ENCODE peak calls at places on chromosomes 13 and 19, in four cellular contexts. D is lower leg skin, F is Peyer's patch, Q is coronary artery. K is an unnamed sample.

GRCh38 chr13:81058916-81059290 is 718.0 kb upstream of the SPRY2 start:
- DNase-seq in Q (no peak), F (no peak), D (no peak), K (no peak)

GRCh38 chr13:86282450-86282849 is 483.2 kb upstream of the SLITRK6 start:
- DNase-seq in F (no peak), D (no peak), Q (no peak), K (no peak)

GRCh38 chr13:79307433-79307861 is 98.6 kb downstream of the RBM26 start:
- DNase-seq in F (no peak), D (no peak), Q (no peak), K (no peak)

GRCh38 chr19:46952874-46953273 is 66.8 kb upstream of the NPAS1 start:
- DNase-seq in D (no peak), F (no peak), Q (no peak), K (no peak)

GRCh38 chr13:20702945-20703784 is at the start of gene IL17D:
- DNase-seq in F (no peak), Q (no peak), D (no peak), K (peak; percentile 40)

GRCh38 chr13:79196366-79196765 is 209.7 kb downstream of the RBM26 start:
- DNase-seq in F (no peak), D (no peak), Q (no peak), K (no peak)

GRCh38 chr19:51029718-51030117 is 3.3 kb upstream of the KLK11 start:
- DNase-seq in Q (peak; percentile 3), D (no peak), F (no peak), K (no peak)

GRCh38 chr13:79989251-79989661 is 351.7 kb downstream of the SPRY2 start:
- DNase-seq in F (no peak), Q (no peak), D (no peak), K (no peak)

GRCh38 chr19:48490980-48491792 is 20.4 kb downstream of the LMTK3 start:
- DNase-seq in Q (no peak), F (peak; percentile 76), D (no peak), K (peak; percentile 56)

GRCh38 chr13:113298001-113298945 is 1.2 kb downstream of the LAMP1 start:
- DNase-seq in F (no peak), D (no peak), Q (no peak), K (no peak)

GRCh38 chr13:33649212-33649917 is 168.6 kb upstream of the RFC3 start:
- DNase-seq in Q (no peak), F (no peak), D (no peak), K (no peak)

GRCh38 chr13:27455331-27455855 is 5.0 kb upstream of the MTIF3 start:
- DNase-seq in D (no peak), Q (no peak), F (no peak), K (no peak)

GRCh38 chr19:13881231-13881691 is 4.3 kb downstream of the NANOS3 start:
- DNase-seq in D (no peak), Q (no peak), F (peak; percentile 50), K (no peak)

GRCh38 chr19:51815038-51815437 is 20.1 kb downstream of the FPR3 start:
- DNase-seq in D (no peak), Q (no peak), F (no peak), K (no peak)

GRCh38 chr13:112705286-112705685 is 15.4 kb downstream of the ATP11A start:
- DNase-seq in D (no peak), F (peak; percentile 41), Q (no peak), K (no peak)

GRCh38 chr19:13797870-13798269 is 2.6 kb downstream of the ZSWIM4 start:
- DNase-seq in F (no peak), D (no peak), Q (no peak), K (no peak)

GRCh38 chr13:24861617-24862362 is 97.8 kb downstream of the RNF17 start:
- DNase-seq in F (no peak), D (no peak), Q (no peak), K (no peak)

GRCh38 chr19:37980419-37980975 is 73.5 kb downstream of the SIPA1L3 start:
- DNase-seq in F (no peak), Q (no peak), D (no peak), K (no peak)

GRCh38 chr13:112747256-112747655 is 57.4 kb downstream of the ATP11A start:
- DNase-seq in F (no peak), D (no peak), Q (no peak), K (no peak)

GRCh38 chr13:40094056-40094455 is 438.6 kb downstream of the COG6 start:
- DNase-seq in F (no peak), Q (no peak), D (no peak), K (no peak)

GRCh38 chr19:14405758-14406644 is 13.1 kb downstream of the DDX39A start:
- DNase-seq in D (peak; percentile 54), Q (peak; percentile 91), F (peak; percentile 90), K (peak; percentile 93)

GRCh38 chr19:10194500-10195198 is at the start of gene DNMT1:
- DNase-seq in D (peak; percentile 90), Q (peak; percentile 93), F (peak; percentile 97), K (peak; percentile 94)

GRCh38 chr19:1495051-1495798 is 4.2 kb downstream of the REEP6 start:
- DNase-seq in F (no peak), D (no peak), Q (no peak), K (no peak)

GRCh38 chr19:54104998-54105715 is 2.5 kb downstream of the NDUFA3 start:
- DNase-seq in D (no peak), Q (no peak), F (peak; percentile 39), K (no peak)

GRCh38 chr19:50003810-50004419 is 21.3 kb downstream of the VRK3 start:
- DNase-seq in D (peak; percentile 35), F (no peak), Q (peak; percentile 82), K (no peak)

GRCh38 chr19:14107581-14108461 is 9.7 kb downstream of the PRKACA start:
- DNase-seq in D (no peak), Q (no peak), F (no peak), K (no peak)

GRCh38 chr19:8441725-8442544 is 2.8 kb upstream of the HNRNPM start:
- DNase-seq in D (no peak), F (no peak), Q (no peak), K (no peak)

DNA sequence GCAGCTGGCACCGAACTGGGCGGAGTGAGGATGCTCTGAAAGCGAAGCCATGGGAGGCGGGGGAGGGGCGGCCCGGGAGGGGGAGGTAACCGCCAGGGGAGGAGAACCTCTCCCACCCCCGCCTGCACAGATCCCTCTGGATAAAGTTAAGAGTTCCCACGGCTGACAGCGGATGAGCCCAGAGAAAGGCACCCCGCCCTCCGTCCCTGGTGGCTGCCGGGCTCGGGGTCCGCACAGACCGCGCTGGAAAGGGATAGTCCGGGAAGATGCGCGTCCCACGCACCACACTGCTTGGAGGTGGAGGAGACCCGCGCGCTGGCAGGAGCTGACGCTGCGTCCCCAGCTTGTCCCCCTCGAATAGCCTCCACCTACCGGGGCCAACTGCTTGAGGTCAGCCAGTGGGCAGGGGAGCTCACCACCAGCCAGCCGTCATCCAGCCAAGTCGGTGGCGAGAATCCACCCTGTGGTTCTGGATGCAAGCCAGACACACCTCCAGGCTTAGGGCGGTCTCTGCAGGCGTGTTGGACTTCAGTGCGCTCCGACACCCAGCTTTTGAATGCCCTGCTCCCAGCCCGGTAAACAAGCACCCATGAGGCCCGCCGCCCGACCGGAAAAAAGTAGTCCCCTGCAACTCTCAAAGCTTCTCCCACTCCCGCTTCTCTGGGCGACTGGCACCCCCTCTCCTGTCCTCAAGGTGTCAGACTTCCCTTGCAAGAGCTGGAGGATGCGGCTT is at the start of gene TRPC4:
- DNase-seq in Q (peak; percentile 74), F (peak; percentile 47), D (no peak), K (no peak)
- TF ChIP-seq CTCF in Q (peak; percentile 40), F (no peak), D (no peak), K (no peak)

DNA sequence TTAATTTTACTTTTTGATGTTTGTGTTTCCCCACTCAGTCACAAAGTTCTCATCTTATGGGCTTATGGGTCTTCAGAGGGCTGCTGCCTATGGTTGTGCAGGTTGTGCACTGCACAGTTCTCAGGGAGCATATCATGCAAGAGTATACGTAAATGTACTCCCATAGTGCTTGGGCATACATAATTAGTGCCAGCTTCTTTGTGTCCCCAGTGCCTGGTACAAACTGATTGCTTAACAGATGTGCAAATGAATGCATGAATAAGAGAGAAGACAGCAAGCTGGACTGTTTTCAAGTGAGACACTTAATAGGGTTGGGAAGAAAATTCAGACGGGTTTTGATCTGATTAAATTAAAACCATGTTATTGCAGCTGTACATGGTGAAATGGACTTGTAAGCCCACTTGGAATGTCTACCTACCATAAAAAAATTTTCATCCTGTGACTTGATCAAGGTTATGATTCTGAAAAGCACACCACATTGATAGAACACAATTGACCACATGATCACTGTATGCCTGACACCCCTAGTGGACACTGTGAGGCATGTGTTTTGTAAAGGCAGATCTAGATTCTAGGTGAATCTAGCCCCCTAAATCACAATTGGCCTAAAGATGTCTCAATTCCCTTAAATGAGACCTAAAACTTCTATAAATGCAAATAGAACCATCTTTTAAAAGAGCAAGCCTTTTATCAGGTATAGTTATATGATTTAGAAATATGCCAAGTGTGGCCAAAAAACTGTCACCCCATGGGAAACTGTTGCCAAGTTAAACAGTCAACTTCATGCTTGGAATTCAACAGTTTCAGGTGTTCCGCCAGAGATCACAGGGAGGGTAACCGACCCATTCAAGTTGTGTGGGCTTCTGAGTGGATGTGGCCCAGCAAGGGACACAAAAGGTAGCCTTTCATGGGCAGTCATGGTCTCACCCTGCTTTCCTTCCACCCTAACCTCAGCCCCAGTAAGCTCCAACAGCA is 27.9 kb downstream of the FAM124A start:
- DNase-seq in F (no peak), D (no peak), Q (no peak), K (no peak)
- TF ChIP-seq CTCF in F (no peak), D (no peak), Q (no peak), K (no peak)

DNA sequence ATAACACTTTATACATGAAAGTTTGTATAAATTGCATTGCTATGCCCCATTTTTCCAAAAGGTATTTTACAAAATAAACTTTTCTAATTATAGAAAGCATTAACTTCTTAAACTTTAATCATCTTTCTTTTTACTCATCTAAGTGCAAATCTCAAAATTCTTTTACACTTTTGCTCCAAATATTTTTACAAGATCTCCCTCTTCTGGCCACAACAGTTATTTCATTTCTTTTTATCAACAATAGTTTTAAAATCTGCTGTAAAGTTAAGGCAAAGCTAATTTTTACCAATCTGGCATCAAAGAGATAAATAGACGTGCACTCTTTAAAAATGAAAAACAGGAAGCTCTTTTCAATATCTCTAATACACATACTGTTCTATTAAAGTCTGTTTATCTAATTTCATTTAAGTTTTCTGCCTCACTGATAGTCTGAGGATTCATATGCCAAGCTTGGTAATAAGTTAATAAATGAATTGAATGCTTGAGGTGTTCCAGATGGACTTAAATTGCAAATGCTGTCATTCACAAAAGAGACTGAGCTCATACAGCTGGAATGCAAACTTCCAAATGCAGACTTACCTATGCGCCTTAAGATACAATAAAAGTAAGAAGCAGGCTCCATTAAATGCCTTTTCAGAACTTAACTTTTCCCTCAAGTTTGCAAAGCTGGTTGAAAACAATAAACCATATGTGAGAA is 583.0 kb upstream of the ATXN8OS start:
- DNase-seq in Q (no peak), F (no peak), D (no peak), K (no peak)
- TF ChIP-seq CTCF in Q (no peak), F (no peak), D (no peak), K (no peak)

DNA sequence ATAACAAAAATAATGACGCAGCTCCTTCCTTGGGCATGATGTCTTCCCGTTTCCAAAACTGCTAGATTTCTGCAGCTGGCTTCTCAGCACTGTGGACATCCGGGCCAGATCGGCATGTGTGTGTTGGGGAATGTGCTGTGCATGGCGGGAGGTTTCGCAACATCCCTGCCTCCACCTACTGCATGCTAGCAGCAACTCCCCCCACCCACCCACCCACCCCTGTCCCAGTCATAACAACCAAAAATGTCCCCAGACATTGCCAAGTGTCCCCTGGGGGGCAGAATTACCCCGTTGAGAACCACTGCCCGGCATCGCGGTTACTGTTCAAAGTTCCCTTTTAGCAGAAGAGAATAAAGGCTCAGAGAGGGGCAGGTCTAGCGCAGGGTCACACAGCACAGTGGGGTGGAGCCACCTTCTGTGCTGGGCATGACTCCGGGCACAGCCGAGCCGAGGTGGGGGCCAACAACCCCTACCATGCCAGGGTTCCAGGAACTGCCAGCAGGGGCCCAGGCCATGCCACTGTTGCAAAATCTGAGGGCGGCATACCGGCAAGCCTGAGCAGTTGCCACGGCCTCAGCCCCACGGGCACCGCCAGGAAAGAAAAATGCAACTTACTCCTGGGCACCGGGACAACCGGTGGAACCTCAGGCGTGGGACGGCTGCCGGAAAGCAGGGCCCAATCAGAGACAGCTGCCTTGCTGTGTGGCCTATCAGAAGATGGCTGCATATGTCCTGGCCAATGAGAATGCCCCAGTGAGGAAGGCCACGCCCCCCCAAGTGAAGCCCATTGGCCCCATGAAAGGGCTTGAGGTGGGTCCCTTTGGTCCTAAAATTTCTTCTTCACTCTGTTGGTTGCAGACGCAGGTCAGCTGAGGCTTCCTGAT is 22.5 kb upstream of the NFIC start:
- DNase-seq in D (peak; percentile 89), F (peak; percentile 87), Q (peak; percentile 96), K (no peak)
- TF ChIP-seq CTCF in D (no peak), F (no peak), Q (no peak), K (no peak)

K was measured in activated B cell treated with CpG ODN at 0.5 μM for 24 hours.